ENCODE peak calls at places on chromosomes 4 and X, in four cellular contexts. M, Y, J and G are unnamed samples. For H3K4me1 and H3K27me3, the result is how much of the 10 kb centered on the place peaks cover.

GRCh38 chrX:39975094-39975865 is 122.5 kb downstream of the BCOR start:
- DNase-seq in M (no peak), Y (no peak), J (no peak), G (no peak)

GRCh38 chrX:261858-262390 is 19.3 kb upstream of the PLCXD1 start:
- DNase-seq in M (no peak), Y (no peak), J (no peak), G (no peak)

GRCh38 chr4:154743683-154744340 is at the start of gene LRAT:
- DNase-seq in M (peak), Y (no peak), J (no peak), G (peak)

GRCh38 chrX:26557691-26558321 is 341.8 kb downstream of the MAGEB5 start:
- DNase-seq in M (no peak), Y (no peak), J (no peak), G (peak)

GRCh38 chrX:626745-627509 is 3.7 kb upstream of the SHOX start:
- DNase-seq in M (no peak), Y (no peak), J (no peak), G (peak)

GRCh38 chrX:38095971-38096529 is 89.7 kb downstream of the SYTL5 start:
- DNase-seq in M (no peak), Y (peak), J (peak), G (no peak)

GRCh38 chr4:537436-538264 is 38.4 kb downstream of the TMEM271 start:
- DNase-seq in M (no peak), Y (no peak), J (no peak), G (peak)

GRCh38 chr4:54513231-54513630 is 144.5 kb upstream of the KIT start:
- DNase-seq in M (no peak), Y (peak), J (peak), G (no peak)

GRCh38 chr4:117093581-117093980 is 8.2 kb upstream of the TRAM1L1 start:
- DNase-seq in M (no peak), Y (peak), J (peak), G (no peak)

GRCh38 chr4:106587558-106587957 is 219.0 kb upstream of the GIMD1 start:
- DNase-seq in M (no peak), Y (no peak), J (peak), G (no peak)

GRCh38 chr4:2082627-2083026 is 23.5 kb downstream of the NAT8L start:
- DNase-seq in M (no peak), Y (no peak), J (no peak), G (peak)

GRCh38 chrX:10649286-10649685 is 28.9 kb upstream of the MID1 start:
- DNase-seq in M (no peak), Y (peak), J (no peak), G (no peak)

GRCh38 chr4:182250446-182250845 is 7.2 kb downstream of the TENM3 start:
- DNase-seq in M (no peak), Y (no peak), J (no peak), G (no peak)

GRCh38 chr4:139633661-139634060 is 32.0 kb upstream of the MGST2 start:
- DNase-seq in M (no peak), Y (peak), J (peak), G (no peak)

GRCh38 chr4:40283968-40284367 is 51.2 kb upstream of the CHRNA9 start:
- DNase-seq in M (peak), Y (no peak), J (no peak), G (peak)

GRCh38 chrX:15838017-15838416 is 16.6 kb downstream of the AP1S2 start:
- DNase-seq in M (no peak), Y (no peak), J (no peak), G (no peak)

GRCh38 chrX:154539077-154539476 is 7.6 kb downstream of the G6PD start:
- DNase-seq in M (no peak), Y (no peak), J (no peak), G (no peak)

GRCh38 chr4:83282049-83282535 is 2.5 kb downstream of the COQ2 start:
- DNase-seq in M (peak), Y (peak), J (peak), G (no peak)

GRCh38 chr4:69689530-69690111 is 36.6 kb upstream of the UGT2A1 start:
- DNase-seq in M (no peak), Y (peak), J (peak), G (no peak)

GRCh38 chrX:18353931-18354368 is 538 bp downstream of the SCML2 start:
- DNase-seq in M (peak), Y (no peak), J (peak), G (peak)

GRCh38 chr4:40548256-40548655 is 81.4 kb downstream of the RBM47 start:
- DNase-seq in M (no peak), Y (no peak), J (peak), G (no peak)

GRCh38 chr4:76308548-76308947 is 2.0 kb downstream of the STBD1 start:
- DNase-seq in M (no peak), Y (no peak), J (no peak), G (no peak)

GRCh38 chrX:50081282-50081955 is 119.4 kb downstream of the AKAP4 start:
- DNase-seq in M (no peak), Y (peak), J (peak), G (no peak)

GRCh38 chr4:176788248-176788647 is 4.5 kb downstream of the VEGFC start:
- DNase-seq in M (no peak), Y (no peak), J (no peak), G (no peak)

GRCh38 chr4:183830438-183830985 is 74.6 kb upstream of the STOX2 start:
- DNase-seq in M (no peak), Y (no peak), J (no peak), G (no peak)

GRCh38 chrX:46531442-46531841 is 13.8 kb downstream of the ZNF674 start:
- DNase-seq in M (no peak), Y (no peak), J (no peak), G (no peak)

GRCh38 chrX:70481871-70482270 is 37.2 kb downstream of the DLG3 start:
- DNase-seq in M (no peak), Y (no peak), J (no peak), G (no peak)

GRCh38 chr4:39305902-39306677 is 60.1 kb downstream of the RFC1 start:
- DNase-seq in M (no peak), Y (peak), J (no peak), G (no peak)

GRCh38 chr4:160836431-160836830 is 1327.4 kb downstream of the FSTL5 start:
- DNase-seq in M (no peak), Y (no peak), J (no peak), G (no peak)

GRCh38 chr4:83189631-83190136 is 75.2 kb upstream of the PLAC8 start:
- DNase-seq in M (no peak), Y (no peak), J (no peak), G (no peak)

GRCh38 chrX:54825716-54826428 is 18.3 kb downstream of the MAGED2 start:
- DNase-seq in M (no peak), Y (no peak), J (no peak), G (no peak)

GRCh38 chr4:41375561-41375960 is 118.8 kb downstream of the UCHL1 start:
- DNase-seq in M (no peak), Y (no peak), J (no peak), G (no peak)

GRCh38 chrX:24506082-24506481 is 41.0 kb downstream of the PDK3 start:
- DNase-seq in M (peak), Y (no peak), J (peak), G (no peak)

GRCh38 chrX:155048997-155049619 is 21.8 kb downstream of the CMC4 start:
- DNase-seq in M (no peak), Y (peak), J (peak), G (peak)

GRCh38 chrX:111098874-111099273 is 2.9 kb downstream of the PAK3 start:
- DNase-seq in M (peak), Y (peak), J (peak), G (peak)

GRCh38 chr4:135281230-135281629 is 1079.6 kb upstream of the PABPC4L start:
- DNase-seq in M (no peak), Y (no peak), J (no peak), G (no peak)

DNA sequence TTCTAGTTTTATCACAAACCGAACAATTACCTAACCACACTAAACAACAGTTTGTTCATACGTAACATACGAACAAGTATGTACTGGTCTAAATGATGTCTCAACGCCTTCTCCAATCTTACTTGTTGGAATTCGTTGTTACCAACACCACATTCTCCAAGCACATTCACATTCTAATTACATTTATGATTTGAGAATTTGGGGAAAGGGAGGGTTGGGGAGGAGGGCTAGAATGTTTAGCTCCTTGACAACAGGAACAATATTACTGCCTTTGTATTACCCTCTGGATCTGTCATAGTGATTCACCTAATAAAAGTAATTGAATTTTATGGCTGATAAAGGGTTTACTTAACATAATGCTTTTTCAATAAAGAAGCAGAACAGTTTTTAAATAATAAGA is 24.4 kb downstream of the LCORL start:
- DNase-seq in M (no peak), Y (no peak), J (no peak), G (no peak)
- H3K4me1 ChIP-seq in M (under half), Y (under half), J (under half), G (under half)

GRCh38 chrX:97400492-97400891 is 516.8 kb downstream of the RPA4 start:
- DNase-seq in M (no peak), Y (no peak), J (no peak), G (no peak)
- H3K27me3 ChIP-seq in M (under half), Y (under half), J (under half), G (under half)

DNA sequence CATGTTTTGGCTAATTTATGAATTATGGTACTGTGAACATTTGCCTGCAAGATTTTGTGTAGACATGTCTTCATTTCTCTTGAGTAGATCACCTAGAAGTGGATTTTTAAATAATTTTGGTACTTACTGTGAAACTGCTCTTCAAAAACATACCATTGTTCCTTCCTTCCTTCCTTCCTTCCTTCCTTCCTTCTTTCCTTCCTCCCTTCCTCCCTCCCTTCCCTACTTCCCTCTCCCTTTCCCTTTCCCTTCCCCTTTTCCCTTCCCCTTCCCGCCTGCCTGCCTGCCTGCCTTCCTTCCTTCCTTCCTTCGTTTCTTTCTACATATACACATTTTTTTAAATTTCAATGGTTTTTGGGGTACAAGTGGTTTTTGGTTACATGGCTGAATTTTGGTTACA is 63.4 kb downstream of the HTT start:
- DNase-seq in M (no peak), Y (no peak), J (no peak), G (no peak)
- H3K4me1 ChIP-seq in M (under half), Y (under half), J (under half), G (under half)

GRCh38 chrX:69374569-69374968 is 129.6 kb upstream of the NALF2 start:
- DNase-seq in M (no peak), Y (no peak), J (no peak), G (no peak)
- H3K27me3 ChIP-seq in M (under half), Y (under half), J (under half), G (under half)

GRCh38 chr4:158783775-158784174 is 14.9 kb downstream of the FNIP2 start:
- DNase-seq in M (no peak), Y (peak), J (no peak), G (no peak)
- H3K4me1 ChIP-seq in M (under half), Y (under half), J (half or more), G (half or more)

GRCh38 chr4:5895287-5895686 is 2.4 kb upstream of the CRMP1 start:
- DNase-seq in M (no peak), Y (no peak), J (no peak), G (no peak)

GRCh38 chr4:5893591-5893990 is 705 bp upstream of the CRMP1 start:
- DNase-seq in M (no peak), Y (no peak), J (no peak), G (no peak)

GRCh38 chr4:5893013-5893580 is at the start of gene CRMP1:
- DNase-seq in M (no peak), Y (no peak), J (peak), G (no peak)

GRCh38 chr4:5892321-5893012 is 419 bp downstream of the CRMP1 start:
- DNase-seq in M (no peak), Y (no peak), J (no peak), G (no peak)

GRCh38 chr4:5894266-5894665 is 1.4 kb upstream of the CRMP1 start:
- DNase-seq in M (no peak), Y (no peak), J (no peak), G (no peak)
- H3K27me3 ChIP-seq in M (under half), Y (under half), J (half or more), G (half or more)

GRCh38 chr4:6695660-6696581 is 2.2 kb downstream of the S100P start:
- DNase-seq in M (peak), Y (no peak), J (no peak), G (peak)
- H3K4me1 ChIP-seq in M (half or more), Y (under half), J (under half), G (half or more)